ENCODE peak calls at places on chromosomes 2 and 18, in six cellular contexts. Q is right lobe of liver; J is left ventricle myocardium inferior; B is adrenal gland; K is A549; Z is CD8-positive, alpha-beta T cell. O is an unnamed sample. For H3K4me1, the result is how much of the 10 kb centered on the place peaks cover.

GRCh38 chr2:101435011-101435862 is 39.7 kb downstream of the RFX8 start:
- DNase-seq in K (no peak), B (no peak), Z (no peak), J (no peak), Q (no peak), O (peak)

GRCh38 chr18:67778016-67778415 is 261.5 kb upstream of the DSEL start:
- DNase-seq in K (no peak), Q (no peak), B (no peak), Z (no peak), J (no peak), O (no peak)

GRCh38 chr18:74654637-74655036 is 57.0 kb downstream of the ZNF407 start:
- DNase-seq in B (no peak), Z (no peak), Q (no peak), K (peak), J (no peak), O (no peak)

GRCh38 chr2:2564300-2565085 is 233.4 kb upstream of the MYT1L start:
- DNase-seq in Q (no peak), K (no peak), B (no peak), Z (no peak), J (no peak), O (no peak)

GRCh38 chr18:59604877-59605276 is 92.3 kb downstream of the CCBE1 start:
- DNase-seq in Z (no peak), K (no peak), B (no peak), Q (no peak), J (no peak), O (no peak)

GRCh38 chr2:101119431-101119830 is 31.8 kb downstream of the TBC1D8 start:
- DNase-seq in B (peak), Q (peak), K (no peak), J (peak), Z (no peak), O (peak)

GRCh38 chr2:197266477-197266876 is 44.1 kb downstream of the ANKRD44 start:
- DNase-seq in K (no peak), B (no peak), J (no peak), Q (no peak), Z (no peak), O (no peak)

GRCh38 chr18:54004828-54005227 is 219.6 kb downstream of the MBD2 start:
- DNase-seq in B (no peak), Z (no peak), K (peak), J (no peak), Q (no peak), O (no peak)

GRCh38 chr2:226098861-226099466 is 699.5 kb downstream of the NYAP2 start:
- DNase-seq in Q (no peak), B (no peak), J (no peak), Z (no peak), K (no peak), O (no peak)

GRCh38 chr18:78232196-78232595 is 747.4 kb upstream of the SALL3 start:
- DNase-seq in Z (no peak), J (no peak), B (no peak), K (no peak), Q (no peak), O (no peak)

GRCh38 chr2:146312899-146313298 is 1531.9 kb upstream of the ACVR2A start:
- DNase-seq in K (no peak), J (no peak), B (no peak), Q (no peak), Z (no peak), O (no peak)

DNA sequence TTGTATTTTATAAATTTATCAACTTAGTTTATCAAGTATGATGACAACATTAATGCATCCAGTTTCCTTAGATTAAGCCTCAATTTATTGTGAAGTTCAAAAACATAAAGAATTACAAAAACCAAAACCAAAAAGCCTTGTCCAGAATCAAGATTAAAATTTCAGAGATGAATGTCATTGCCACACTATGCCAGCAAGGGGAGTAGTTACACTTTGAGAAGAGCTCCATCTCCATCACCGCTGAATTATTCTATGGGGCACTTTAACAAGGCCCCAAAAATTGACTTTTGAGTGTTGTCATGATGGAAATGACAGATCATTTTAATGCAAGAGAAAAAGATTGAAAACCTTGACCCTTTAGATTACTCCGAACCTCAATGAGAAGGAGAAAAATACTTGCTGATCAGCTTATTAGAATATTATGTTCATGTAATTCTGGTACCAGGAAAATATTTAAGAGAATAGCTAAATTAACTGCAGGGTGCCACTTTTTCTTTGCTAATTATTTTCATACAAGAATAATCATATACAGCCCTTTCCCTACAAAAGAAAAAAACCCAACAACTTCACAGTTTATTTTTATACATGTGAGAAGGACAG is 152.5 kb upstream of the AQP4 start:
- DNase-seq in Q (no peak), Z (no peak), J (no peak), K (peak), B (no peak), O (no peak)
- H3K4me1 ChIP-seq in Q (under half), Z (under half), J (under half), K (under half), B (under half), O (under half)

GRCh38 chr2:88199912-88200682 is 30.0 kb downstream of the THNSL2 start:
- DNase-seq in K (no peak), B (no peak), J (peak), Z (peak), Q (no peak), O (no peak)
- H3K4me3 ChIP-seq in K (peak), B (no peak), J (peak), Z (no peak), Q (no peak), O (no peak)

DNA sequence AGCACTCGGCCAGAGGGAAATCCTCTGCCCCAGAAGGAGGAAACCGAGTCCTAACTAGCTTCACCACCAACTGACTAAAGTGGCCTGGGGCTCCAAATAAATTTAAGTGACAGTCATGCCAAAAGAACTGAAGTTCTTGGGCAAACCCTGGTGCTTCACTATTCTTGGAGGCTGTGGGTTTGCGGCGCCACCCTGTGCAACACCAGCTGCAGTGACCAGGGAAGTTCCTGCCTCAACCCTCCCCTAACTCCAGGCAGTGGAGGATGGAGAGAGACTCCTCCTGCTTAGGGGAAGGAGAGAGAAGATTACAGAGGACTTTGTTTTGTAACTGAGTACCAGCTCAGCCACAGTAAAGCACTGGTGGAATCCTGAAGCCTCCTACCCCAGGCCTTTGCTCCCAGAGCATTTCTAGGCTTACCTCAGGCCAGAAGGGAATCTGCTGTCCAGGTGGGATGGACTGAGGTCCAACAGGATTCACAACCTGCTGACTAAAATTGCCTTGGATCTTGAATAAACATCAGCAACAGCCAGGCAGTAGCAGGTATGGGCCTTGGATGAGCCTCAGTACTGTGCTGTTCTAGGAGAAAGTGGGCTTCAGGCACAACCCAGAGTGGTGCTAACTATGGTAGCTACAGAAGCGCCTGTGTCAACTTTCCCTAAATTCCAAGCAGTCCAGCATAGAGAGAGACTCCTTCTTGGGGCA is 29.4 kb upstream of the BMP10 start:
- DNase-seq in Z (no peak), B (no peak), J (no peak), K (no peak), Q (no peak), O (no peak)
- TF ChIP-seq CTCF in Z (no peak), B (no peak), J (no peak), K (no peak), Q (no peak), O (no peak)

DNA sequence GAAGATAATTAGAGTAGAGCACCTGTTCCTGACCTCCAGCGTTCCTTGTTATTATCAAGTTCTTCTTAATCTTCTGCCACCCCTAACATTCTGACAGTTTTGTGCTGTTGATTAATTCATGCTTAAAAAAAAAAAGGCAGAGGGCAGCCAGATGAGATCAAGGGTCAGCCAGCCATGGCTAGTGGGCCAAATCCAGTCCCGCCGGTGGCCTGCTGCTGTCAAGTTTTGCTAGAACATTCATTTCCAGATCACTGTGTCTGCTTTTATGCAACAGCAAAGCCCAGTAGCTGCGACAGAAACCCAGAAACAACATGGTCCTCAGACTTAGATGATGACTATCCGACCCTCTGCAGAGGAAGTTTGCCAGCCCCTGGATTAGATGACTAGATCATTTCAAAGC is 101.6 kb downstream of the RNF144A start:
- DNase-seq in B (no peak), Z (no peak), Q (no peak), J (no peak), K (no peak), O (peak)
- H3K4me1 ChIP-seq in B (half or more), Z (under half), Q (under half), J (half or more), K (under half), O (under half)